ENCODE peak calls at places on chromosomes 4 and X, in four cellular contexts. K, I, A and T are unnamed samples.

GRCh38 chr4:8279321-8280157 is 10.0 kb downstream of the HTRA3 start:
- DNase-seq in K (no peak), I (no peak), A (no peak), T (no peak)

GRCh38 chr4:169925678-169926077 is 100.5 kb downstream of the MFAP3L start:
- DNase-seq in K (no peak), I (no peak), A (no peak), T (no peak)

GRCh38 chrX:10938371-10938982 is 172.7 kb upstream of the HCCS start:
- DNase-seq in K (no peak), I (no peak), A (no peak), T (no peak)

GRCh38 chr4:3073158-3074077 is 920 bp downstream of the HTT-AS start:
- DNase-seq in K (no peak), I (peak), A (no peak), T (no peak)

GRCh38 chrX:13380230-13380629 is 60.4 kb upstream of the ATXN3L start:
- DNase-seq in K (no peak), I (no peak), A (no peak), T (no peak)

GRCh38 chr4:30832652-30833051 is 112.5 kb downstream of the PCDH7 start:
- DNase-seq in K (no peak), I (no peak), A (no peak), T (no peak)

GRCh38 chr4:124846306-124846705 is 133.8 kb upstream of the ANKRD50 start:
- DNase-seq in K (no peak), I (no peak), A (no peak), T (no peak)

GRCh38 chrX:105013719-105014118 is 206.8 kb downstream of the TEX13A start:
- DNase-seq in K (no peak), I (no peak), A (no peak), T (no peak)

GRCh38 chr4:37825943-37826281 is 574 bp upstream of the PGM2 start:
- DNase-seq in K (peak), I (no peak), A (no peak), T (no peak)

GRCh38 chr4:6495296-6495590 is 22.8 kb upstream of the PPP2R2C start:
- DNase-seq in K (peak), I (no peak), A (no peak), T (no peak)

GRCh38 chr4:54571762-54572542 is 85.8 kb upstream of the KIT start:
- DNase-seq in K (no peak), I (no peak), A (no peak), T (peak)

GRCh38 chrX:20412871-20413486 is 146.3 kb upstream of the RPS6KA3 start:
- DNase-seq in K (no peak), I (no peak), A (no peak), T (no peak)

GRCh38 chrX:100687546-100687945 is 43.5 kb downstream of the SRPX2 start:
- DNase-seq in K (no peak), I (no peak), A (no peak), T (no peak)

GRCh38 chr4:1053080-1053661 is 41.7 kb downstream of the FGFRL1 start:
- DNase-seq in K (no peak), I (no peak), A (no peak), T (no peak)

GRCh38 chrX:65644621-65645287 is 22.7 kb upstream of the MSN start:
- DNase-seq in K (no peak), I (no peak), A (peak), T (no peak)

GRCh38 chr4:37685726-37686372 is 327 bp downstream of the RELL1 start:
- DNase-seq in K (no peak), I (no peak), A (peak), T (peak)

GRCh38 chrX:101602077-101602476 is 15.7 kb downstream of the ARMCX6 start:
- DNase-seq in K (no peak), I (no peak), A (no peak), T (no peak)

GRCh38 chr4:97252615-97253154 is 890.6 kb downstream of the STPG2 start:
- DNase-seq in K (no peak), I (no peak), A (no peak), T (no peak)

GRCh38 chr4:56657818-56658217 is 23.3 kb downstream of the HOPX start:
- DNase-seq in K (no peak), I (no peak), A (no peak), T (no peak)

GRCh38 chr4:110134269-110134889 is 64.0 kb downstream of the ELOVL6 start:
- DNase-seq in K (no peak), I (no peak), A (no peak), T (no peak)

GRCh38 chr4:31193516-31193915 is 473.3 kb downstream of the PCDH7 start:
- DNase-seq in K (no peak), I (no peak), A (no peak), T (no peak)

GRCh38 chr4:78297075-78297815 is 240.1 kb downstream of the FRAS1 start:
- DNase-seq in K (no peak), I (no peak), A (no peak), T (no peak)

GRCh38 chr4:114694770-114695169 is 96.2 kb downstream of the UGT8 start:
- DNase-seq in K (no peak), I (peak), A (no peak), T (peak)

DNA sequence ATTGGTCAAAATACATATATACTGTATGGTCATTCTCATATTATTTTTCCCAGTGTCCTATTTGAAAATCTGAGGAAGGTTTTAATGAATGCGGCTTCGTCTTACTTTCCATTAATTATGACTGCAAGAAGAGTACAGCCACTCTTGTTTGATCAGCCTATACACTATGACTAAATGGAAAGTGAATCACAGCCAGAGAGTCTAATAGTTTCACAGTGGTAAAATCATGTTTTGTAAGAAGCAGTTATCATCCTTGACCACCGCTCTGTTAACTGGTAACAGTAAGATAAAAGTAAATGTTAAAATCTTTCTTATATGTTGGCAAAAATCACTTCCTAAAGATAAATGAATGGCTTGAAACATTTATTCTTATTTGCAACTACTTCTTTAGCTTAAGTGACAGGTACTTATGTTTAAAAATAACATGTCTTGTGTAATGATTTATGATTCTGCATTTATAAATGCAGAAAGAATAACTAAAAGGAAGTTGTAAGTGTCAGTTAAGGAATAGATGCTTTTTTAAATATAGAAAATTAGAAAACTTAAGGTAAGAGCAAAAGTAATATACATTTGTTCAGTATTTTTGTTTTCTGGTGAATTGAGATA is 13.3 kb downstream of the GALNT7 start:
- DNase-seq in K (no peak), I (no peak), A (no peak), T (no peak)
- TF ChIP-seq PHF8 in K (no peak), I (no peak), A (no peak), T (no peak)

GRCh38 chr4:42626629-42627028 is 30.3 kb downstream of the ATP8A1 start:
- DNase-seq in K (no peak), I (no peak), A (no peak), T (no peak)

GRCh38 chr4:42630908-42631307 is 26.0 kb downstream of the ATP8A1 start:
- DNase-seq in K (no peak), I (no peak), A (no peak), T (no peak)

GRCh38 chr4:42627887-42628646 is 28.8 kb downstream of the ATP8A1 start:
- DNase-seq in K (no peak), I (no peak), A (no peak), T (no peak)

GRCh38 chr4:42628740-42629139 is 28.2 kb downstream of the ATP8A1 start:
- DNase-seq in K (no peak), I (no peak), A (no peak), T (no peak)

GRCh38 chr4:42625366-42625765 is 31.5 kb downstream of the ATP8A1 start:
- DNase-seq in K (no peak), I (no peak), A (no peak), T (no peak)
- TF ChIP-seq PHF8 in K (no peak), I (no peak), A (no peak), T (no peak)

DNA sequence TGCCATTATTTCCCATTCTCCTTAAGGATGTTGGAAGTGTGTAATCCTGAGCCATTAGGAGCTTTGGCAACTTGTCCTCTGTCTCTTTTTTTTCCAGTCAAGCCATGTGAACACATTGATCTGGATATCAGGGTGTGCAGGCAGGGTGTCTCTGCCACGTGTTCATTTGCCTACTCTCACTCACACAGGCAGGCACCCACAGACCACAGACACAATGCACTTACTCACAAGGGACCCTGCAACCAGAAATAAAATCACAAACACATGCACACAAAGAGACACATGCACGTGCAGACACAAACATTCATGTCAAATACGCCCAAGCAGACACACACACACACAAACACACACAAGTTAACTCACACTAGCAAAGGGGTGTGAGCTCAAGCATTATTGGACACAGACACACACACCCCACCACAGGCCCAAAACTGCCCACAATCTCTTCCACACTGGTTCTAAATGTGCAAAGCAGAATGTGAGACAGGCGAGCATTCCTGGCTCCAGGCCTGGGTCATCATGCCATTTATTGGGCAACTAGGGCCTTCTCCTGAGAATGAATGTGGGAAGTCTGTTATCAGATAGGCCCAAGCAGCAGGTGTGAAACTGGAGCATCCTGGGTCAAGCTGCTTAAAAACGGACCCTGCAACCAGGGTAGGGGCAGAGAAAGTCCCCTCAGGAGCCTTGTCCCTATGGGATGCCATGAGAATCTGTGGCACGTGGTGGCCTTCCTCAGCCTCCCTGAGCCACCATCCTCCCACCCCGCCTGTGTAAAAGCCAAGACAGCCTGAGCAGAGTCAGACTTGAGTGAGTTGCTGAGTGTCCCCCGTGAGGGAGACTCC is 63.4 kb downstream of the NBDY start:
- DNase-seq in K (no peak), I (no peak), A (no peak), T (no peak)
- TF ChIP-seq PHF8 in K (no peak), I (no peak), A (no peak), T (no peak)

GRCh38 chr4:140099993-140100392 is 54.0 kb downstream of the MAML3 start:
- DNase-seq in K (no peak), I (no peak), A (no peak), T (no peak)
- TF ChIP-seq PHF8 in K (no peak), I (no peak), A (no peak), T (no peak)

DNA sequence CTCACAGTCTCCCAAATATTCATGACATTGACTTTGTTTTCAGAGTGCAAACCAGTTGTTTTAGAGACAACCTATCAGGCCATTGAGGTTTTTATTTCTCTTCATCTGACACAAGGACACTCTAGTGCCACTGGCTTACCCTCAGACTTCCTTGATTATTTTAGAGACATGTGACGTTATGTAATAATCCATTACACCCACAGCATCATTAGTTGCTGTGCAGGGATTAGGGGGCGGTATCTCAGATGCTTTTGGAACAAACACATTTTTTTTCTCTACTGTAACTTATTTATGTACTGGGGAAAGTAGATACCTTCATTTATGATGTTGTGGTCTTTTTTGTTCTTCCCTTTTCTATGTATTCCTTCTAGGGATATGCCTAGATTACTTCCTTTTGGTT is 2293.1 kb downstream of the PCDH7 start:
- DNase-seq in K (no peak), I (no peak), A (no peak), T (no peak)
- TF ChIP-seq PHF8 in K (no peak), I (no peak), A (no peak), T (no peak)

DNA sequence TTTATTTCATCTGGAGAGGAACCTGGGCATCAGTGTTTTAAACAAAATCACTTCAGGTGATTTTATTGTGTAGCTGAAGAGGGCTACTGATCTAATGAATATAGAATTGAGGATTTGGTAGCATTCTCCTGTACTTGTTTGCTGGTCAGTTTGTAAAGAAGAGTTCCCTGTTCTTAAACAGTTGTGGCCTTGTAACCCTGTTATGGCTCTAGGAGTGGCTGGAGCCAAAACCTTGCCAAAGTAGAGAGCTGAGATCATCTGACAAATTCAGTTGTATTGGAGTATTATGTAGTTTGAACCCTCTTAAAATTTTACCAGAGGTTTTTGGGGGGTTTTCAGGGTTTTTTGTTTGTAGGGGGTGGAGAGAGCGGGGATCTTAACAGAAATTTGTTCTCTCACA is 36.5 kb downstream of the USP9X start:
- DNase-seq in K (no peak), I (no peak), A (no peak), T (no peak)
- TF ChIP-seq PHF8 in K (no peak), I (no peak), A (no peak), T (no peak)

GRCh38 chr4:158130204-158130603 is 42.6 kb downstream of the GASK1B start:
- DNase-seq in K (no peak), I (no peak), A (no peak), T (no peak)

GRCh38 chr4:158131037-158131436 is 41.8 kb downstream of the GASK1B start:
- DNase-seq in K (no peak), I (no peak), A (no peak), T (no peak)

GRCh38 chr4:158125325-158125724 is 47.5 kb downstream of the GASK1B start:
- DNase-seq in K (no peak), I (no peak), A (no peak), T (no peak)

GRCh38 chr4:158129649-158130048 is 43.2 kb downstream of the GASK1B start:
- DNase-seq in K (no peak), I (no peak), A (no peak), T (no peak)

GRCh38 chr4:158128540-158128939 is 44.3 kb downstream of the GASK1B start:
- DNase-seq in K (no peak), I (no peak), A (no peak), T (no peak)
- TF ChIP-seq PHF8 in K (no peak), I (no peak), A (no peak), T (no peak)

GRCh38 chrX:48617542-48618340 is 20.4 kb downstream of the WDR13 start:
- DNase-seq in K (no peak), I (no peak), A (no peak), T (peak)
- TF ChIP-seq PHF8 in K (no peak), I (no peak), A (no peak), T (no peak)

DNA sequence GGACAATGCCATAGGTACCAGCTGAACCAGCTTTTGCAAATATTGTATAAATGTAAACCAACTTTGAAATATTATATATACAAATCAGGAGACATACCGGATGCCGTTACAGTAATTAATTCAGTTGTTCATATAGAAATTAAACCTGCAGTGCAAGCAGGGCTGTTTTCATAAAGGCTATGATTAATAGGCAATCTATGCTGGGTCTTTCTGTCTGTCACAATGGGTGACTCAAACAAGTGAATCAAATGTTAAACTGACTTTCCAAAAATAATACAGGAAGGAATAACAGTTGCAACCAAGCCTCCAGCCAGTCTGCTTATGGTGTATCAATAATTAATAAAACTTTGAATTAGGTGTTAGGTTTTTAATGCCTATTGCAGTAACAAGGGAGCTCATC is 43.9 kb downstream of the GABRB1 start:
- DNase-seq in K (no peak), I (no peak), A (no peak), T (no peak)
- TF ChIP-seq PHF8 in K (no peak), I (no peak), A (no peak), T (no peak)

GRCh38 chrX:15686818-15687685 is 22.4 kb upstream of the CLTRN start:
- DNase-seq in K (peak), I (peak), A (peak), T (peak)
- TF ChIP-seq PHF8 in K (no peak), I (no peak), A (no peak), T (no peak)